ENCODE peak calls at places on chromosomes 3 and 15, in eight cellular contexts. D, L, B, V, S, M, T and F are unnamed samples.

GRCh38 chr3:135009014-135009413 is 214.0 kb downstream of the EPHB1 start:
- DNase-seq in B (no peak), T (no peak), S (no peak), L (no peak), V (no peak), D (no peak), M (no peak), F (no peak)

GRCh38 chr15:37682304-37682703 is 252.1 kb upstream of the TMCO5A start:
- DNase-seq in D (no peak), V (no peak), S (no peak), T (no peak), L (peak), B (no peak), M (no peak), F (no peak)

GRCh38 chr3:96264701-96265100 is 549.7 kb upstream of the EPHA6 start:
- DNase-seq in T (no peak), M (no peak), B (no peak), V (no peak), S (no peak), L (no peak), D (no peak), F (no peak)

GRCh38 chr3:11464356-11464755 is 179.4 kb downstream of the VGLL4 start:
- DNase-seq in L (no peak), B (no peak), D (no peak), V (no peak), S (no peak), T (no peak), M (no peak), F (no peak)

GRCh38 chr15:69082041-69082502 is 67.6 kb downstream of the NOX5 start:
- DNase-seq in M (peak), V (peak), L (no peak), B (no peak), D (no peak), S (no peak), T (no peak), F (peak)

GRCh38 chr3:168049366-168049974 is 46.3 kb downstream of the GOLIM4 start:
- DNase-seq in L (no peak), M (no peak), D (no peak), V (no peak), S (no peak), T (no peak), B (no peak), F (no peak)

GRCh38 chr15:51879555-51879954 is 50.1 kb downstream of the TMOD3 start:
- DNase-seq in B (no peak), T (no peak), V (no peak), S (no peak), D (no peak), M (no peak), L (no peak), F (no peak)

GRCh38 chr3:25396686-25397085 is 31.4 kb upstream of the RARB start:
- DNase-seq in M (no peak), L (peak), V (no peak), B (no peak), S (no peak), D (no peak), T (no peak), F (no peak)

GRCh38 chr15:70060214-70061085 is 37.3 kb downstream of the TLE3 start:
- DNase-seq in V (peak), T (no peak), D (no peak), L (no peak), B (no peak), M (peak), S (no peak), F (no peak)

GRCh38 chr15:57395292-57395691 is 19.0 kb downstream of the CGNL1 start:
- DNase-seq in D (peak), V (no peak), T (no peak), L (no peak), M (no peak), B (no peak), S (no peak), F (no peak)

GRCh38 chr3:159128628-159129027 is 326.8 kb downstream of the MFSD1 start:
- DNase-seq in M (no peak), B (no peak), T (no peak), S (no peak), D (no peak), V (no peak), L (peak), F (no peak)

GRCh38 chr3:122030381-122031122 is 8.5 kb upstream of the ILDR1 start:
- DNase-seq in S (no peak), V (no peak), T (no peak), D (no peak), L (peak), B (no peak), M (no peak), F (no peak)

GRCh38 chr15:81612631-81613030 is 238.6 kb upstream of the TMC3 start:
- DNase-seq in D (no peak), T (no peak), L (no peak), V (no peak), B (no peak), S (no peak), M (no peak), F (no peak)

GRCh38 chr3:46998121-46998851 is 18.8 kb downstream of the NBEAL2 start:
- DNase-seq in V (peak), T (peak), M (no peak), B (no peak), S (peak), D (peak), L (peak), F (peak)

GRCh38 chr15:28911295-28911979 is 25.7 kb downstream of the APBA2 start:
- DNase-seq in S (no peak), V (no peak), T (no peak), D (no peak), B (no peak), M (peak), L (no peak), F (no peak)

GRCh38 chr3:87792532-87793321 is 266.1 kb downstream of the CGGBP1 start:
- DNase-seq in S (no peak), D (no peak), V (peak), L (no peak), B (no peak), M (no peak), T (no peak), F (no peak)

GRCh38 chr3:49377483-49377882 is 19.3 kb upstream of the GPX1 start:
- DNase-seq in L (peak), S (no peak), B (no peak), M (no peak), V (no peak), D (no peak), T (no peak), F (no peak)

GRCh38 chr3:156626104-156626503 is 48.3 kb upstream of the TIPARP start:
- DNase-seq in B (no peak), V (no peak), L (no peak), T (no peak), D (peak), S (peak), M (no peak), F (no peak)

GRCh38 chr3:72563690-72564370 is 284.4 kb downstream of the SHQ1 start:
- DNase-seq in V (no peak), S (no peak), D (no peak), T (no peak), L (no peak), M (no peak), B (no peak), F (no peak)

GRCh38 chr15:64985382-64986033 is 4.2 kb downstream of the SPG21 start:
- DNase-seq in M (no peak), T (no peak), B (no peak), V (no peak), S (no peak), D (no peak), L (peak), F (no peak)

GRCh38 chr3:72782521-72782920 is 65.7 kb downstream of the SHQ1 start:
- DNase-seq in M (no peak), B (no peak), T (no peak), L (no peak), V (no peak), D (no peak), S (no peak), F (no peak)

GRCh38 chr15:52023169-52023922 is 4.3 kb downstream of the MAPK6 start:
- DNase-seq in B (no peak), V (no peak), D (no peak), S (no peak), L (no peak), M (no peak), T (no peak), F (no peak)

GRCh38 chr15:90201944-90202375 is 830 bp downstream of the SEMA4B start:
- DNase-seq in S (no peak), L (no peak), D (no peak), M (no peak), B (no peak), T (no peak), V (no peak), F (no peak)

GRCh38 chr3:117873236-117873635 is 1161.4 kb downstream of the IGSF11 start:
- DNase-seq in B (no peak), D (no peak), V (no peak), T (no peak), S (peak), L (no peak), M (peak), F (no peak)

GRCh38 chr3:17605032-17605431 is 137.4 kb downstream of the TBC1D5 start:
- DNase-seq in T (no peak), D (no peak), B (no peak), L (peak), M (no peak), V (no peak), S (no peak), F (no peak)

DNA sequence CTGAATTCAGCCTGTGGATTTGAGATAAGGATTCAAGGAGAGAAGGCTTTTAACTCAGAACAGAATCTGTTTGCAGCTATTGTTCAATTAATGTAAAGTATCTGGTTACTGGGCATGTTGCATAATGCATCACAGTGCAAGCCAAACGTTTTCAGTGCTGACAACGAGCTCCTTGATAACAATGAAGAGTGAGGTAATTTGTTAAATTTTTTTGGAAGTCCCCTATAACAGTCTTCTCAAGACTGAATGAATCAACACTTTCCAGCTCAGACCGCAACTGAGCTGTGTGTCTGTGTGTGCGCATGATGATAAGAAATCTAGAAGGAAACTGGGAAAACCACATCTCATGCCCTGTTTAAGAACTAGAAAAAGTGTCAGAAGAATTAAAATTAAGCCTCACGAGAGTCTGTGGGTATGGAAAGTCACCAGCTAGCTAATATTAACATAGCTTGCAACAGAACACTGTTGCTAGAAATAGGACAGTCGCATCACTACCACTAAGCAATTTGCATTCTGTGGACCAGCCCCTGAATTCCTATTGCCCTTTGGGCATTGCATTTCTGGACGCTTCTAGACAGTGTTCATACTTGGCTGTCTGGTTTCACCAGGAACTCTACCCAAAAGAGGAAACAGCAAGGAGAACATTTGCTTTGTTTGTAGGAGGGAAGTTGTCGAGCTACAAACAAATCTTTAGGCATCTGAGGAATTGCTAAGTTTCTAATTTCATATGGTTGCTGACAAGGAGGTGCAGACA is 43.7 kb upstream of the ATP2C1 start:
- DNase-seq in M (no peak), T (no peak), D (no peak), S (no peak), B (no peak), L (peak), V (peak), F (peak)
- TF ChIP-seq POLR2A in M (no peak), T (no peak), D (no peak), S (no peak), B (no peak), L (peak), V (no peak), F (peak)

GRCh38 chr3:113896930-113897329 is 50.9 kb upstream of the ZDHHC23 start:
- DNase-seq in V (no peak), D (no peak), T (no peak), M (no peak), B (no peak), S (no peak), L (no peak), F (no peak)
- H3K4me3 ChIP-seq in V (no peak), D (peak), T (peak), M (no peak), B (peak), S (peak), L (no peak), F (no peak)

GRCh38 chr3:185381321-185381720 is 18.4 kb downstream of the MAP3K13 start:
- DNase-seq in V (no peak), D (no peak), T (no peak), L (no peak), S (no peak), M (no peak), B (no peak), F (no peak)
- TF ChIP-seq POLR2A in V (no peak), D (no peak), T (no peak), L (no peak), S (no peak), M (no peak), B (no peak), F (no peak)

GRCh38 chr3:61829301-61830110 is 268.1 kb downstream of the PTPRG start:
- DNase-seq in S (no peak), M (no peak), T (no peak), V (no peak), L (no peak), D (no peak), B (no peak), F (no peak)
- H3K4me3 ChIP-seq in S (no peak), M (no peak), T (no peak), V (no peak), L (no peak), D (no peak), B (no peak), F (no peak)

GRCh38 chr3:185282696-185283373 is 29.0 kb upstream of the EHHADH start:
- DNase-seq in T (peak), D (peak), S (peak), V (peak), L (peak), M (peak), B (peak), F (peak)
- TF ChIP-seq POLR2A in T (peak), D (peak), S (peak), V (no peak), L (no peak), M (peak), B (peak), F (peak)

GRCh38 chr3:40521254-40521653 is 3.5 kb upstream of the ZNF621 start:
- DNase-seq in L (no peak), M (no peak), D (no peak), V (no peak), B (no peak), T (no peak), S (no peak), F (no peak)

GRCh38 chr3:40528426-40528825 is 3.7 kb downstream of the ZNF621 start:
- DNase-seq in V (no peak), D (no peak), L (no peak), M (no peak), B (no peak), T (no peak), S (no peak), F (no peak)

GRCh38 chr3:40524571-40525285 is at the start of gene ZNF621:
- DNase-seq in L (peak), B (peak), T (peak), M (peak), S (peak), D (peak), V (peak), F (peak)

GRCh38 chr3:40524222-40524570 is 564 bp upstream of the ZNF621 start:
- DNase-seq in S (no peak), V (no peak), T (no peak), L (no peak), D (no peak), B (no peak), M (no peak), F (no peak)

DNA sequence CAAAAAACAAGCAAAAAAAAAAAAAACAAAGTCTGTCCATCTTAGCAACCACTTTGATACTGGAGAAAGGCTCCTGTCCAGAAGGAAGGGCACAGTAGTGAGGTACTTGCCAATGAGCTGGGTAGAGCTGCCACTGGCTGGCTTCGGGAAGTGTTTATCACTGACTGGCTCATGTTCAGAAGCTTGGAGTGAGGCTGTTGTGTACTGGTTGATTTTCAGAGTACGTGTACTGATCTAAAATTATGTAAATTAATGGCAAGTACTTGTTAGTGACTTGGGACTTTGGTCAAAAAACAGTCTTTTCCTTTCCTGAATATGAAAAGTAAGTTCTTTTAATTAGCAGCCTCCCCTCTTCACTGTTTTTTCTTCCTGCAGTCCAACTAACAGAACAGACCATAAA is 979 bp upstream of the ZNF621 start:
- DNase-seq in L (peak), T (no peak), M (no peak), B (no peak), S (no peak), V (peak), D (no peak), F (no peak)
- H3K4me3 ChIP-seq in L (no peak), T (no peak), M (no peak), B (no peak), S (no peak), V (no peak), D (no peak), F (peak)

GRCh38 chr15:66169023-66169422 is 84.5 kb downstream of the MEGF11 start:
- DNase-seq in B (no peak), T (no peak), D (no peak), L (no peak), S (no peak), M (no peak), V (no peak), F (no peak)

GRCh38 chr15:66170716-66171115 is 82.8 kb downstream of the MEGF11 start:
- DNase-seq in B (no peak), L (no peak), V (no peak), D (no peak), M (no peak), S (no peak), T (no peak), F (no peak)

GRCh38 chr15:66169625-66170024 is 83.9 kb downstream of the MEGF11 start:
- DNase-seq in M (no peak), D (no peak), S (no peak), T (no peak), V (no peak), B (no peak), L (no peak), F (no peak)

GRCh38 chr15:66171891-66172290 is 81.7 kb downstream of the MEGF11 start:
- DNase-seq in V (no peak), S (no peak), M (no peak), L (no peak), B (no peak), D (no peak), T (peak), F (no peak)

DNA sequence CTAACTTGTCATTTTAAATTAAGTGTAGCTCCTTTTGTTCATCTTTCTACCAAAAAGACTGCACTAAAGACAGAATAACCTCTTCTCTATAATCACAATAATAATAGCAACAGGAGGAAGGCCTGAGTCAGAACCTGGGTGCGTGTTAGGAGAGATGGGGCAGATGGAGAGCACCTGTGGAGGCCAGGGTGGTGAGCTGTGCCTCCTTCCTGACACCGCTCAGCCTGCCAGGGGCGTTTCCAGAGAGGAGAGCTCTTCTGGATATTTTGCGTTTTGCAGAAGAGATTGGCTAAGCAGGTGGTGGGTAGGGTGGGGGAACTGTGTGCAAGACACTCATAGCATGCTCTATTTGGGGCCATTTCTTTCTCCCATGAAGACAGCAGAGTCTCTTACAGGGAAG is 83.5 kb downstream of the MEGF11 start:
- DNase-seq in M (no peak), V (no peak), S (no peak), T (no peak), D (no peak), B (no peak), L (no peak), F (no peak)
- TF ChIP-seq POLR2A in M (no peak), V (no peak), S (no peak), T (no peak), D (no peak), B (no peak), L (no peak), F (no peak)